ENCODE peak calls at places on chromosomes 13 and 19, in five cellular contexts. L, B, U, H and M are unnamed samples.

GRCh38 chr19:1041835-1042685 is 2.2 kb downstream of the ABCA7 start:
- DNase-seq in H (no peak), L (no peak), U (peak), B (peak), M (peak)

GRCh38 chr13:107912745-107913144 is 302.6 kb downstream of the LIG4 start:
- DNase-seq in H (no peak), B (no peak), L (no peak), U (no peak), M (no peak)

GRCh38 chr13:94331281-94331680 is 148.2 kb downstream of the DCT start:
- DNase-seq in L (no peak), U (no peak), B (no peak), H (no peak), M (no peak)

GRCh38 chr13:37175996-37176395 is 70.5 kb upstream of the CSNK1A1L start:
- DNase-seq in B (no peak), H (no peak), L (no peak), U (no peak), M (no peak)

GRCh38 chr19:38862321-38863059 is 12.7 kb upstream of the HNRNPL start:
- DNase-seq in U (peak), B (no peak), L (no peak), H (no peak), M (no peak)

GRCh38 chr13:111202149-111202548 is 87.0 kb downstream of the ARHGEF7 start:
- DNase-seq in B (no peak), U (no peak), L (no peak), H (no peak), M (no peak)

GRCh38 chr19:4057913-4058695 is 8.6 kb downstream of the ZBTB7A start:
- DNase-seq in L (peak), U (peak), H (peak), B (peak), M (peak)

GRCh38 chr13:39035204-39035603 is 2.7 kb downstream of the PROSER1 start:
- DNase-seq in B (no peak), U (no peak), H (no peak), L (no peak), M (no peak)

GRCh38 chr13:79723462-79724116 is 242.6 kb downstream of the NDFIP2 start:
- DNase-seq in U (no peak), H (no peak), B (no peak), L (no peak), M (no peak)

GRCh38 chr13:73924607-73925006 is 209.6 kb downstream of the KLF12 start:
- DNase-seq in B (no peak), L (no peak), H (no peak), U (no peak), M (no peak)

DNA sequence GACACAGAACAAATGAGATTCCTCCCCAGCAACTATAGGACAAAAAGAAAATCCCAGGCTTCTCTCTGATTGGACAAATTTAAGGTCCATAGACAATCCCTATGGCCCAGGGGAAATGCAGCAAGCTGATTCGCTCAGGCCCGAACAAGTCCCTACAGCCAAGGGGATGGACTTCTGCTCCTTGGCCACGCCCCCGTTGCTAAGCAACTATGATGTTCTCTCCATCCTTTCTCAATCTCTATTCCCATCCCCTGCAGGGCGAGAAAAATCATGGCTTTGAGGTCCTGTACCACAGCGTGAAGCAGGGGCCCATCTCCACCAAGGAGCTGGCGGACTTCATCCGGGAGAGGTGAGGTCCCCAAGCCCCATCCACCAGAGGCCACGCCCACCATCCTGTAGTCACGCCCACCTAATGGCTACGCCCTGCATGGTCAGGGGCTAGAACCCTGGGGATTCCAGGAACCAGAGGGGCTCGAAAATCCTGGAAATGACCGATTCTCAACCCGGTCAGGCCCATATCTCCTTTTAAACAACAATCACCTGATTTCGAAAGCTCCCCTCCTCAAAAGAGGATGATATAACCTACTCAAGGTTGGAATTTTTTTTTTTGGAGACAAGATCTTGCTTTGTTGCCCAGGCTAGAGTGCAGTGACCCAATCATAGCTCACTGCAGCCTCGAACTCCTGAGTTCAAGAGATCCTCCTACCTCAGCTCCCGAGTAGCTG is 11.4 kb downstream of the FCHO1 start:
- DNase-seq in L (no peak), B (peak), H (no peak), U (peak), M (no peak)
- TF ChIP-seq EP300 in L (no peak), B (no peak), H (no peak), U (no peak), M (no peak)

DNA sequence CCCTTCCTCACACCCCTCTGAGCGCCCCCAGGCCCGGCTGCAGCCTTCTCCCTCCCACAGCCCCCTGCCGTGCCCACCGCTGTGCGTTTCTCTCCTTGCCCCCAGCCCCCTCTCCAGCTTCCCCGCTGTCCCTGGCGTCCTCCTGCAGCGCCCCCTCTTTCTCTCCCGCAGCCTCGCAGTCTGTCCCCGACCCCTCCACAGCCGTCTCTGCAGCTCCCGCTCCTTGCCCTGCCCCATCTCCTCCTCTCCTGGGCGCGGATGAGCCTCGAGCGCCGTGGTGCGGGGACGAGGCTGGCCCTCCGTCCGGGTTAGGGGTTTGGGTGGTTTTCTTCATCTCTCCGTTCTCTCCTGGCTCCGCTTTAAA is 1.1 kb downstream of the KMT5C start:
- DNase-seq in H (no peak), L (no peak), U (peak), B (no peak), M (peak)
- TF ChIP-seq EP300 in H (no peak), L (no peak), U (no peak), B (no peak), M (no peak)

GRCh38 chr13:99143904-99144303 is 56.8 kb upstream of the UBAC2 start:
- DNase-seq in L (no peak), H (no peak), U (no peak), B (no peak), M (no peak)
- TF ChIP-seq EP300 in L (no peak), H (no peak), U (no peak), B (no peak), M (no peak)

DNA sequence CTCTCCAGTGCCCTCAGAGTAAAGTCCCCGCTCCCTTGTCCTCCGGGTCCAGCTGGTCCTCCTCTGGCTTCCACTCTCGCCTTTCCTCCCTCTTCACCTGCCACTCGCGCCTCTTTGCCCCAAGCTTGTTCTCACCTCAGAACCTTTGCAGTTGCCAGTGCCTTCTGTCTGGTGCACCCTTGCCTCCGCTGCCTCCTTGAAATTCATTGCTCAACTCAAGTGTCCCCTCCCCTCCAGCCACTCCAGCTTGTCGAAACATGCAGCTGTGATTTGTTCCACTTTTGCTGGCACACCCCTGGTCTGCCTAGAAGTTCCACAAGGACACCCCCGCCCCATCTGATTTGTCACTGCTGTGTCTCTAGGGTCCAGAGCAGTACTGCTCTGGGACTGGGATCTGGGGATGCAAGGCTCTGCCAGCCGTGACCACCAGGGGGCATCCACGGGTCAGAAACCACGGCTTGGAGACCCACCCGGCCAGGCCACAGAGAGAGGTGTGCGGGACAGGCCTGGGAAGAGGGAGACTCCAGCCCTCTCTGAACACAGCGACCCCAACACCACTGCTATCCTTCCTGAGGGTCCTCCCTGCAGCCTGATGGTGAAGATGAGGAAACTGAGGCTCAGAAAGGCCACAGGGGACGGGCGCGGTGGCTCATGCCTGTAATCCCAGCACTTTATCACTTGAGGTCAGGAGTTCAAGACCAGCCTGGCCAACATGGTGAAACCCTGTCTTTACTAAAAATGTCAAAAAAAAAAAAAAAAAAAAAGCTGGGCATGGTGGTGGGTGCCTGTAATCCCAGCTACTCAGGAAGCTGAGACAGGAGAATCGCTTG is 49.9 kb downstream of the AP1M1 start:
- DNase-seq in U (peak), H (peak), L (peak), B (peak), M (peak)
- TF ChIP-seq EP300 in U (no peak), H (peak), L (no peak), B (no peak), M (no peak)

GRCh38 chr19:18629166-18630088 is 7.4 kb upstream of the KLHL26 start:
- DNase-seq in L (no peak), B (no peak), H (peak), U (no peak), M (peak)
- TF ChIP-seq EP300 in L (peak), B (no peak), H (peak), U (peak), M (peak)